ENCODE peak calls at places on chromosome 19, in four cellular contexts. One of them, this sample, is unnamed.
A peak's percentile ranks its signal among the peaks of the same experiment; 100 is the strongest.

GRCh38 chr19:10431254-10431942 is 11.1 kb downstream of the PDE4A start:
- DNase-seq in effector memory CD4-positive, alpha-beta T cell: peak; percentile 62
- DNase-seq in neuronal stem cell: no peak
- DNase-seq in PC-3: peak; percentile 37
- DNase-seq in this sample: no peak

GRCh38 chr19:14072535-14073231 is at the start of gene MISP3:
- DNase-seq in PC-3: peak; percentile 68
- DNase-seq in effector memory CD4-positive, alpha-beta T cell: no peak
- DNase-seq in neuronal stem cell: no peak
- DNase-seq in this sample: no peak

GRCh38 chr19:18776288-18776594 is 14.9 kb downstream of the COMP start:
- DNase-seq in PC-3: peak; percentile 55
- DNase-seq in neuronal stem cell: no peak
- DNase-seq in effector memory CD4-positive, alpha-beta T cell: no peak
- DNase-seq in this sample: peak; percentile 36

GRCh38 chr19:30320466-30320865 is 51.7 kb upstream of the ZNF536 start:
- DNase-seq in effector memory CD4-positive, alpha-beta T cell: no peak
- DNase-seq in PC-3: no peak
- DNase-seq in neuronal stem cell: no peak
- DNase-seq in this sample: no peak

GRCh38 chr19:16226184-16226591 is 28.5 kb downstream of the AP1M1 start:
- DNase-seq in neuronal stem cell: no peak
- DNase-seq in PC-3: no peak
- DNase-seq in effector memory CD4-positive, alpha-beta T cell: no peak
- DNase-seq in this sample: no peak

GRCh38 chr19:33385956-33386355 is 12.4 kb downstream of the CEBPG start:
- DNase-seq in effector memory CD4-positive, alpha-beta T cell: no peak
- DNase-seq in neuronal stem cell: no peak
- DNase-seq in PC-3: no peak
- DNase-seq in this sample: no peak

GRCh38 chr19:40549007-40549708 is 27.5 kb upstream of the SHKBP1 start:
- DNase-seq in PC-3: peak; percentile 68
- DNase-seq in neuronal stem cell: peak; percentile 81
- DNase-seq in effector memory CD4-positive, alpha-beta T cell: peak; percentile 60
- DNase-seq in this sample: peak; percentile 69

GRCh38 chr19:15438124-15438496 is 11.6 kb downstream of the WIZ start:
- DNase-seq in neuronal stem cell: no peak
- DNase-seq in PC-3: no peak
- DNase-seq in effector memory CD4-positive, alpha-beta T cell: no peak
- DNase-seq in this sample: no peak

GRCh38 chr19:8368136-8368535 is 4.2 kb downstream of the ANGPTL4 start:
- DNase-seq in effector memory CD4-positive, alpha-beta T cell: no peak
- DNase-seq in neuronal stem cell: no peak
- DNase-seq in PC-3: no peak
- DNase-seq in this sample: no peak

GRCh38 chr19:30178721-30179402 is 193.3 kb upstream of the ZNF536 start:
- DNase-seq in effector memory CD4-positive, alpha-beta T cell: no peak
- DNase-seq in PC-3: no peak
- DNase-seq in neuronal stem cell: no peak
- DNase-seq in this sample: no peak

GRCh38 chr19:34959021-34959420 is 5.0 kb downstream of the ZNF792 start:
- DNase-seq in effector memory CD4-positive, alpha-beta T cell: no peak
- DNase-seq in neuronal stem cell: no peak
- DNase-seq in PC-3: no peak
- DNase-seq in this sample: no peak
- H3K4me3 ChIP-seq in effector memory CD4-positive, alpha-beta T cell: no peak overlapping the region
- H3K4me3 ChIP-seq in neuronal stem cell: peak overlapping the region; percentile 13
- H3K4me3 ChIP-seq in PC-3: peak overlapping the region; percentile 32
- H3K4me3 ChIP-seq in this sample: no peak overlapping the region

GRCh38 chr19:56885173-56885679 is 44.7 kb upstream of the PEG3 start:
- DNase-seq in effector memory CD4-positive, alpha-beta T cell: no peak
- DNase-seq in neuronal stem cell: no peak
- DNase-seq in PC-3: no peak
- DNase-seq in this sample: no peak

GRCh38 chr19:56880592-56881190 is 40.2 kb upstream of the PEG3 start:
- DNase-seq in PC-3: no peak
- DNase-seq in neuronal stem cell: no peak
- DNase-seq in effector memory CD4-positive, alpha-beta T cell: no peak
- DNase-seq in this sample: no peak

DNA sequence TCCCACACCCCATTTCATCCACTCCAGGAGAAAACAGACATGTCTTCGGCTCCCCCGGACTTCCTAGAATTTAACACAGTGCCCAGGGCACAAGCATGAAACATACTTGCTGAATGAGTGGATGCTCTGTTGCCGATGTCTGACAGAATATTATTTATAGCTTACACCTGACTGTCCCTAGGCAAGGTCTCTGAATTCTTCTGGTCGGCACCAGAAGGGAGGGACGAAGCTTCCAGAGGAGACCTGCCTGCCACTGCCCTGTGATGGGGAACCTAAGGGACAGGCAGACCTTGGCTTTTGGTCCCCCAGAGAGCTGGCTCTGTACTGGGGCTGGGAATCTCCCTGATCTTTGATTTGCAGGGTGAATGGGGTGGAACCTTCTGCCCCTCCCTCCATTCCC is 44.0 kb upstream of the PEG3 start:
- DNase-seq in neuronal stem cell: no peak
- DNase-seq in PC-3: no peak
- DNase-seq in effector memory CD4-positive, alpha-beta T cell: no peak
- DNase-seq in this sample: no peak
- H3K4me3 ChIP-seq in neuronal stem cell: no peak overlapping the region
- H3K4me3 ChIP-seq in PC-3: no peak overlapping the region
- H3K4me3 ChIP-seq in effector memory CD4-positive, alpha-beta T cell: no peak overlapping the region
- H3K4me3 ChIP-seq in this sample: no peak overlapping the region

DNA sequence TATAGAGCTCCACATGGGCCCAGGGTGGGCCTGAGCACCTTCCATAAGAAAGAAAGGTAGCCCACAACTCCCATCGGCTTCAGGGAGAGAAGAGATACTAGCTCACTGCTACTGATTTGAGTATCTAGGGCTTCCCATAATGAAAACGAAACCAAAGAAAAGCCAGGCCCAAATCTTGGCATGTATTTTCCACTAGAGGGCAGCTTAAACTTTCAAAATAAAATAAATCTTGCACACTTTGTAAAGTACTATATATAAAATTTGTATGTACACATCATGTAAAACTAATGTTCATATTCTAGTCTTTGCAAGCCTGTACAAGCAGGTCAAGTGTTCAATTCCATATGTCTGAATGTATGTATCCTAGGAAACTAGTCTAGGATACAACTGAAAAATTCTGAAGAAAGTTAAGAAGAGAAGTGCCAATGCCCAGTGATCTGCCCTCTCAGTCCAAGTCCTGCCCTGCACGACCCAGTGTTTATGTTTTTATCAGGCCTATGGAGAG is 475.9 kb downstream of the UQCRFS1 start:
- DNase-seq in neuronal stem cell: no peak
- DNase-seq in effector memory CD4-positive, alpha-beta T cell: no peak
- DNase-seq in PC-3: peak; percentile 35
- DNase-seq in this sample: peak; percentile 21
- H3K4me3 ChIP-seq in neuronal stem cell: no peak overlapping the region
- H3K4me3 ChIP-seq in effector memory CD4-positive, alpha-beta T cell: no peak overlapping the region
- H3K4me3 ChIP-seq in PC-3: no peak overlapping the region
- H3K4me3 ChIP-seq in this sample: no peak overlapping the region

GRCh38 chr19:611506-611869 is 21.8 kb downstream of the HCN2 start:
- DNase-seq in effector memory CD4-positive, alpha-beta T cell: no peak
- DNase-seq in PC-3: peak; percentile 48
- DNase-seq in neuronal stem cell: no peak
- DNase-seq in this sample: peak; percentile 79

GRCh38 chr19:612941-613340 is 20.4 kb downstream of the POLRMT start:
- DNase-seq in neuronal stem cell: no peak
- DNase-seq in PC-3: no peak
- DNase-seq in effector memory CD4-positive, alpha-beta T cell: no peak
- DNase-seq in this sample: no peak

GRCh38 chr19:609001-609340 is 19.3 kb downstream of the HCN2 start:
- DNase-seq in neuronal stem cell: no peak
- DNase-seq in PC-3: peak; percentile 8
- DNase-seq in effector memory CD4-positive, alpha-beta T cell: no peak
- DNase-seq in this sample: no peak

GRCh38 chr19:610071-610800 is 20.6 kb downstream of the HCN2 start:
- DNase-seq in effector memory CD4-positive, alpha-beta T cell: peak; percentile 30
- DNase-seq in neuronal stem cell: no peak
- DNase-seq in PC-3: no peak
- DNase-seq in this sample: no peak

DNA sequence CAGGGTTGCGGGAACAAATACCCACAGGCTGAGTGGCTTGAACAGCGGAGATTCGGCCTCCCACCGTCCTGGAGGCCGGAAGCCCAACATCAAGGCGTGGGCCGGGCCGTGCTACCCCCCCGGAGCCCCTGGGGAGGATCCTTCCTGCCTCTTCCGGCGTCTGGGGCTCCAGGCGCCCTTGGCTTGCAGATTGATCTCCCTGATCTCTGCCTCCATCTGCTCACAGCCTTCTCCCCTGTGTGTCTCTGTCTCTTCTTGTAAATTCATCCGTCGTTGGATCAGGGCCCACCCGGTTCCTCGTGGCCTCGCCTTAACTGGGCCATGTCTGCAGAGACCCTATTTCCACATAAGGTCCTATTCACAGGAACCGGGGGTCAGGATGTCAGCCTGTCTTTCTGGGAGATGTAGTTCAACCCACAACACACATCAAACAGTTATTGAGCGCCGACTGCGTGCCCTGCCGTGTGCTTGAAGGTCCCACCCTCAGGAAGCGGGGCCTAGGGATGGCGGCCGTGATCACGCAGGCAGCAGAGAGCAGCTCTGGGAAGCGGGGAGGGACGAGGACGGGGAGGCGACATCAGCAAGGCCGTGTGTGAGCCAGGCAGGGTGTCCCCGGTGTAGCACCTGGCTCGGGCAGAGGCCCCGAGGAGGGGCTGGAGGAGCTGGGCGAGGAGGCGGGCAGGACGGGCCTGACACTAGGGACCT is 21.3 kb downstream of the HCN2 start:
- DNase-seq in neuronal stem cell: no peak
- DNase-seq in PC-3: no peak
- DNase-seq in effector memory CD4-positive, alpha-beta T cell: peak; percentile 50
- DNase-seq in this sample: no peak
- H3K4me3 ChIP-seq in neuronal stem cell: no peak overlapping the region
- H3K4me3 ChIP-seq in PC-3: no peak overlapping the region
- H3K4me3 ChIP-seq in effector memory CD4-positive, alpha-beta T cell: peak overlapping the region; percentile 56
- H3K4me3 ChIP-seq in this sample: no peak overlapping the region

GRCh38 chr19:48102870-48103751 is 7.5 kb downstream of the PLA2G4C start:
- DNase-seq in effector memory CD4-positive, alpha-beta T cell: peak; percentile 17
- DNase-seq in PC-3: peak; percentile 59
- DNase-seq in neuronal stem cell: peak; percentile 56
- DNase-seq in this sample: peak; percentile 74
- H3K4me3 ChIP-seq in effector memory CD4-positive, alpha-beta T cell: no peak overlapping the region
- H3K4me3 ChIP-seq in PC-3: no peak overlapping the region
- H3K4me3 ChIP-seq in neuronal stem cell: no peak overlapping the region
- H3K4me3 ChIP-seq in this sample: no peak overlapping the region

GRCh38 chr19:45517238-45517637 is 10.0 kb downstream of the VASP start:
- DNase-seq in PC-3: no peak
- DNase-seq in effector memory CD4-positive, alpha-beta T cell: no peak
- DNase-seq in neuronal stem cell: no peak
- DNase-seq in this sample: no peak

GRCh38 chr19:45515807-45516401 is 8.6 kb downstream of the VASP start:
- DNase-seq in PC-3: no peak
- DNase-seq in effector memory CD4-positive, alpha-beta T cell: no peak
- DNase-seq in neuronal stem cell: no peak
- DNase-seq in this sample: no peak

GRCh38 chr19:45515081-45515624 is 7.9 kb downstream of the VASP start:
- DNase-seq in PC-3: no peak
- DNase-seq in effector memory CD4-positive, alpha-beta T cell: peak; percentile 47
- DNase-seq in neuronal stem cell: no peak
- DNase-seq in this sample: no peak

GRCh38 chr19:45518469-45518826 is 11.2 kb downstream of the VASP start:
- DNase-seq in neuronal stem cell: no peak
- DNase-seq in PC-3: no peak
- DNase-seq in effector memory CD4-positive, alpha-beta T cell: no peak
- DNase-seq in this sample: no peak

GRCh38 chr19:45517641-45518468 is 10.6 kb downstream of the VASP start:
- DNase-seq in effector memory CD4-positive, alpha-beta T cell: no peak
- DNase-seq in PC-3: no peak
- DNase-seq in neuronal stem cell: no peak
- DNase-seq in this sample: no peak
- H3K4me3 ChIP-seq in effector memory CD4-positive, alpha-beta T cell: no peak overlapping the region
- H3K4me3 ChIP-seq in PC-3: no peak overlapping the region
- H3K4me3 ChIP-seq in neuronal stem cell: no peak overlapping the region
- H3K4me3 ChIP-seq in this sample: no peak overlapping the region

This sample was measured in epithelial cell of esophagus.